ENCODE peak calls at places on chromosomes 13 and 19, in ten cellular contexts. One of them, this sample, is unnamed.

GRCh38 chr13:76148374-76148773 is 512.2 kb downstream of the LMO7 start:
- DNase-seq in tibial artery: no peak
- DNase-seq in fibroblast of lung: no peak
- DNase-seq in aorta: no peak
- DNase-seq in SK-N-SH: no peak
- DNase-seq in lower lobe of right lung: no peak
- DNase-seq in CD4-positive, CD25-positive, alpha-beta regulatory T cell: no peak
- DNase-seq in cardiac muscle cell: no peak
- DNase-seq in pancreas: no peak
- DNase-seq in mesenchymal stem cell: no peak
- DNase-seq in this sample: no peak

GRCh38 chr13:19713186-19713965 is 69.4 kb downstream of the PSPC1 start:
- DNase-seq in aorta: no peak
- DNase-seq in cardiac muscle cell: peak; percentile 9
- DNase-seq in tibial artery: no peak
- DNase-seq in pancreas: no peak
- DNase-seq in lower lobe of right lung: no peak
- DNase-seq in fibroblast of lung: peak; percentile 83
- DNase-seq in SK-N-SH: no peak
- DNase-seq in mesenchymal stem cell: peak; percentile 90
- DNase-seq in CD4-positive, CD25-positive, alpha-beta regulatory T cell: no peak
- DNase-seq in this sample: no peak

GRCh38 chr13:20877902-20878301 is 24.6 kb downstream of the XPO4 start:
- DNase-seq in tibial artery: no peak
- DNase-seq in aorta: no peak
- DNase-seq in lower lobe of right lung: no peak
- DNase-seq in pancreas: no peak
- DNase-seq in mesenchymal stem cell: no peak
- DNase-seq in SK-N-SH: no peak
- DNase-seq in fibroblast of lung: no peak
- DNase-seq in CD4-positive, CD25-positive, alpha-beta regulatory T cell: no peak
- DNase-seq in cardiac muscle cell: no peak
- DNase-seq in this sample: no peak

GRCh38 chr13:52450012-52450792 is at the start of gene VPS36:
- DNase-seq in fibroblast of lung: peak; percentile 94
- DNase-seq in cardiac muscle cell: peak; percentile 99
- DNase-seq in tibial artery: peak; percentile 92
- DNase-seq in SK-N-SH: peak; percentile 97
- DNase-seq in CD4-positive, CD25-positive, alpha-beta regulatory T cell: peak; percentile 88
- DNase-seq in pancreas: peak; percentile 92
- DNase-seq in lower lobe of right lung: peak; percentile 98
- DNase-seq in aorta: peak; percentile 99
- DNase-seq in mesenchymal stem cell: peak; percentile 92
- DNase-seq in this sample: peak; percentile 95

GRCh38 chr13:27379694-27380596 is 44.5 kb upstream of the GTF3A start:
- DNase-seq in mesenchymal stem cell: peak; percentile 67
- DNase-seq in fibroblast of lung: no peak
- DNase-seq in cardiac muscle cell: peak; percentile 69
- DNase-seq in pancreas: peak; percentile 74
- DNase-seq in SK-N-SH: peak; percentile 69
- DNase-seq in tibial artery: peak; percentile 35
- DNase-seq in aorta: peak; percentile 81
- DNase-seq in lower lobe of right lung: no peak
- DNase-seq in CD4-positive, CD25-positive, alpha-beta regulatory T cell: peak; percentile 21
- DNase-seq in this sample: no peak

GRCh38 chr19:10271543-10272086 is 695 bp downstream of the ICAM1 start:
- DNase-seq in tibial artery: no peak
- DNase-seq in pancreas: peak; percentile 40
- DNase-seq in cardiac muscle cell: no peak
- DNase-seq in SK-N-SH: peak; percentile 34
- DNase-seq in CD4-positive, CD25-positive, alpha-beta regulatory T cell: peak; percentile 36
- DNase-seq in mesenchymal stem cell: peak; percentile 85
- DNase-seq in fibroblast of lung: no peak
- DNase-seq in lower lobe of right lung: no peak
- DNase-seq in aorta: no peak
- DNase-seq in this sample: no peak

GRCh38 chr19:57934820-57935665 is at the start of gene ZNF418:
- DNase-seq in fibroblast of lung: peak; percentile 89
- DNase-seq in pancreas: peak; percentile 76
- DNase-seq in cardiac muscle cell: peak; percentile 89
- DNase-seq in CD4-positive, CD25-positive, alpha-beta regulatory T cell: peak; percentile 3
- DNase-seq in mesenchymal stem cell: peak; percentile 88
- DNase-seq in SK-N-SH: no peak
- DNase-seq in tibial artery: peak; percentile 29
- DNase-seq in aorta: no peak
- DNase-seq in lower lobe of right lung: peak; percentile 47
- DNase-seq in this sample: no peak

GRCh38 chr13:94435604-94436226 is 43.8 kb downstream of the DCT start:
- DNase-seq in tibial artery: no peak
- DNase-seq in aorta: no peak
- DNase-seq in cardiac muscle cell: peak; percentile 57
- DNase-seq in SK-N-SH: peak; percentile 60
- DNase-seq in pancreas: no peak
- DNase-seq in mesenchymal stem cell: peak; percentile 59
- DNase-seq in fibroblast of lung: peak; percentile 80
- DNase-seq in lower lobe of right lung: no peak
- DNase-seq in CD4-positive, CD25-positive, alpha-beta regulatory T cell: no peak
- DNase-seq in this sample: no peak

GRCh38 chr13:77323858-77324257 is 3.0 kb downstream of the MYCBP2 start:
- DNase-seq in fibroblast of lung: no peak
- DNase-seq in SK-N-SH: no peak
- DNase-seq in CD4-positive, CD25-positive, alpha-beta regulatory T cell: no peak
- DNase-seq in aorta: no peak
- DNase-seq in cardiac muscle cell: no peak
- DNase-seq in pancreas: no peak
- DNase-seq in lower lobe of right lung: no peak
- DNase-seq in tibial artery: no peak
- DNase-seq in mesenchymal stem cell: no peak
- DNase-seq in this sample: no peak

GRCh38 chr13:59463023-59463422 is 700.7 kb downstream of the DIAPH3 start:
- DNase-seq in pancreas: no peak
- DNase-seq in SK-N-SH: peak; percentile 57
- DNase-seq in cardiac muscle cell: no peak
- DNase-seq in aorta: no peak
- DNase-seq in CD4-positive, CD25-positive, alpha-beta regulatory T cell: no peak
- DNase-seq in mesenchymal stem cell: no peak
- DNase-seq in fibroblast of lung: no peak
- DNase-seq in lower lobe of right lung: no peak
- DNase-seq in tibial artery: no peak
- DNase-seq in this sample: no peak

GRCh38 chr19:1406818-1407661 is at the start of gene DAZAP1:
- DNase-seq in CD4-positive, CD25-positive, alpha-beta regulatory T cell: peak; percentile 98
- DNase-seq in pancreas: peak; percentile 97
- DNase-seq in fibroblast of lung: peak; percentile 98
- DNase-seq in lower lobe of right lung: peak; percentile 100
- DNase-seq in tibial artery: peak; percentile 98
- DNase-seq in SK-N-SH: peak; percentile 98
- DNase-seq in mesenchymal stem cell: peak; percentile 97
- DNase-seq in aorta: peak; percentile 100
- DNase-seq in cardiac muscle cell: peak; percentile 99
- DNase-seq in this sample: peak; percentile 98

GRCh38 chr13:24338721-24339120 is 29.3 kb downstream of the C1QTNF9 start:
- DNase-seq in fibroblast of lung: no peak
- DNase-seq in pancreas: no peak
- DNase-seq in tibial artery: no peak
- DNase-seq in cardiac muscle cell: no peak
- DNase-seq in SK-N-SH: no peak
- DNase-seq in mesenchymal stem cell: no peak
- DNase-seq in lower lobe of right lung: no peak
- DNase-seq in aorta: no peak
- DNase-seq in CD4-positive, CD25-positive, alpha-beta regulatory T cell: no peak
- DNase-seq in this sample: no peak

GRCh38 chr13:24340608-24340955 is 31.2 kb downstream of the C1QTNF9 start:
- DNase-seq in tibial artery: no peak
- DNase-seq in CD4-positive, CD25-positive, alpha-beta regulatory T cell: no peak
- DNase-seq in pancreas: no peak
- DNase-seq in aorta: no peak
- DNase-seq in lower lobe of right lung: no peak
- DNase-seq in SK-N-SH: no peak
- DNase-seq in cardiac muscle cell: no peak
- DNase-seq in mesenchymal stem cell: no peak
- DNase-seq in fibroblast of lung: no peak
- DNase-seq in this sample: no peak

GRCh38 chr13:24339937-24340607 is 30.7 kb downstream of the C1QTNF9 start:
- DNase-seq in SK-N-SH: no peak
- DNase-seq in aorta: no peak
- DNase-seq in mesenchymal stem cell: no peak
- DNase-seq in fibroblast of lung: no peak
- DNase-seq in CD4-positive, CD25-positive, alpha-beta regulatory T cell: no peak
- DNase-seq in cardiac muscle cell: no peak
- DNase-seq in lower lobe of right lung: no peak
- DNase-seq in pancreas: no peak
- DNase-seq in tibial artery: no peak
- DNase-seq in this sample: no peak

DNA sequence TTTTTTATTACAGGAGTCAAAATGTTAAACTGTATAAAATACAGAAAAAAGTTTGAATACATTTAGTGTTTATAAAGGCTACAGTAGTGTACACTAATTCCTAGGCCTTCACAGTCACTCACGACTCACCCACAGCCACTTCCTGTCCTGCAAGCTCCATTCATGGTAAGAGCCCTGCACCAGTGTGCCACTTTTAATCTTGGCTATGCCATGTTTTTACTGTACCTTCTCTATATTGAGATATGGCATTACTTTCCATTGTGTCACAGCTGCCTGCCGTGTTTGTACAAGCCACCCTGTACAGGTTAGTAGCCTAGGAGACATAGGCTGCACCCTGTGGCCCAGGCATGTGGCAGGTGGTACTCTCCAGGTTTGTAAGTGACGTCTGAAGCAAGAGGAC is 32.1 kb downstream of the C1QTNF9 start:
- DNase-seq in CD4-positive, CD25-positive, alpha-beta regulatory T cell: no peak
- DNase-seq in fibroblast of lung: peak; percentile 7
- DNase-seq in mesenchymal stem cell: peak; percentile 1
- DNase-seq in aorta: no peak
- DNase-seq in pancreas: no peak
- DNase-seq in SK-N-SH: no peak
- DNase-seq in lower lobe of right lung: no peak
- DNase-seq in tibial artery: no peak
- DNase-seq in cardiac muscle cell: no peak
- DNase-seq in this sample: no peak
- H3K27ac ChIP-seq in CD4-positive, CD25-positive, alpha-beta regulatory T cell: no peak overlapping the region
- H3K27ac ChIP-seq in fibroblast of lung: no peak overlapping the region
- H3K27ac ChIP-seq in mesenchymal stem cell: no peak overlapping the region
- H3K27ac ChIP-seq in aorta: no peak overlapping the region
- H3K27ac ChIP-seq in pancreas: no peak overlapping the region
- H3K27ac ChIP-seq in SK-N-SH: no peak overlapping the region
- H3K27ac ChIP-seq in lower lobe of right lung: no peak overlapping the region
- H3K27ac ChIP-seq in tibial artery: no peak overlapping the region
- H3K27ac ChIP-seq in cardiac muscle cell: no peak overlapping the region
- H3K27ac ChIP-seq in this sample: no peak overlapping the region

DNA sequence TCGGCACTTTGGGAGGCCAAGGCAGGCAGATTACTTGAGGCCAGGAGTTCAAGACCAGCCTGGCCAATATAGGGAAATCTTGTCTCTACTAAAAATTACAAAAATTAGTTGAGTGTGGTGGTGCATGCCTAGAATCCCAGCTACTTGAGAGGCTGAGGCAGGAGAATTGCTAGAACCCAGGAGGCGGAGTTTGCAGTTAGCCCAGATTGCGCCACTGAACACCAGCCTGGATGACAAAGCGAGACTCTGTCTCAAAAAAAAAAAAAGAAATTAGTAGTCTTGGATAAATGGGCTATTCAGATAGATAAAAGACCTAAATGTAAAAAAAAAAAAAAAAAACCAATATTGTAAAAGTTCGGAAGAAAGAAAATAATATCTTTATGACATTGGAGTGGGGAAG is 26.8 kb upstream of the RNASEH2B start:
- DNase-seq in pancreas: no peak
- DNase-seq in cardiac muscle cell: no peak
- DNase-seq in lower lobe of right lung: no peak
- DNase-seq in fibroblast of lung: no peak
- DNase-seq in CD4-positive, CD25-positive, alpha-beta regulatory T cell: no peak
- DNase-seq in mesenchymal stem cell: no peak
- DNase-seq in tibial artery: no peak
- DNase-seq in SK-N-SH: no peak
- DNase-seq in aorta: no peak
- DNase-seq in this sample: no peak
- H3K27ac ChIP-seq in pancreas: no peak overlapping the region
- H3K27ac ChIP-seq in cardiac muscle cell: no peak overlapping the region
- H3K27ac ChIP-seq in lower lobe of right lung: no peak overlapping the region
- H3K27ac ChIP-seq in fibroblast of lung: no peak overlapping the region
- H3K27ac ChIP-seq in CD4-positive, CD25-positive, alpha-beta regulatory T cell: no peak overlapping the region
- H3K27ac ChIP-seq in mesenchymal stem cell: no peak overlapping the region
- H3K27ac ChIP-seq in tibial artery: no peak overlapping the region
- H3K27ac ChIP-seq in SK-N-SH: no peak overlapping the region
- H3K27ac ChIP-seq in aorta: no peak overlapping the region
- H3K27ac ChIP-seq in this sample: no peak overlapping the region

GRCh38 chr13:54445865-54446264 is 1417.3 kb downstream of the OLFM4 start:
- DNase-seq in fibroblast of lung: no peak
- DNase-seq in aorta: no peak
- DNase-seq in CD4-positive, CD25-positive, alpha-beta regulatory T cell: no peak
- DNase-seq in cardiac muscle cell: no peak
- DNase-seq in pancreas: no peak
- DNase-seq in SK-N-SH: no peak
- DNase-seq in mesenchymal stem cell: no peak
- DNase-seq in tibial artery: no peak
- DNase-seq in lower lobe of right lung: no peak
- DNase-seq in this sample: no peak

GRCh38 chr13:54445453-54445852 is 1416.8 kb downstream of the OLFM4 start:
- DNase-seq in lower lobe of right lung: no peak
- DNase-seq in tibial artery: no peak
- DNase-seq in SK-N-SH: no peak
- DNase-seq in pancreas: no peak
- DNase-seq in CD4-positive, CD25-positive, alpha-beta regulatory T cell: no peak
- DNase-seq in aorta: no peak
- DNase-seq in cardiac muscle cell: no peak
- DNase-seq in fibroblast of lung: no peak
- DNase-seq in mesenchymal stem cell: no peak
- DNase-seq in this sample: no peak

GRCh38 chr13:54449922-54450321 is 1421.3 kb downstream of the OLFM4 start:
- DNase-seq in mesenchymal stem cell: no peak
- DNase-seq in aorta: no peak
- DNase-seq in tibial artery: no peak
- DNase-seq in fibroblast of lung: no peak
- DNase-seq in cardiac muscle cell: no peak
- DNase-seq in CD4-positive, CD25-positive, alpha-beta regulatory T cell: no peak
- DNase-seq in lower lobe of right lung: no peak
- DNase-seq in SK-N-SH: peak; percentile 11
- DNase-seq in pancreas: no peak
- DNase-seq in this sample: no peak
- H3K27ac ChIP-seq in mesenchymal stem cell: no peak overlapping the region
- H3K27ac ChIP-seq in aorta: no peak overlapping the region
- H3K27ac ChIP-seq in tibial artery: no peak overlapping the region
- H3K27ac ChIP-seq in fibroblast of lung: no peak overlapping the region
- H3K27ac ChIP-seq in cardiac muscle cell: no peak overlapping the region
- H3K27ac ChIP-seq in CD4-positive, CD25-positive, alpha-beta regulatory T cell: no peak overlapping the region
- H3K27ac ChIP-seq in lower lobe of right lung: no peak overlapping the region
- H3K27ac ChIP-seq in SK-N-SH: no peak overlapping the region
- H3K27ac ChIP-seq in pancreas: no peak overlapping the region
- H3K27ac ChIP-seq in this sample: no peak overlapping the region

DNA sequence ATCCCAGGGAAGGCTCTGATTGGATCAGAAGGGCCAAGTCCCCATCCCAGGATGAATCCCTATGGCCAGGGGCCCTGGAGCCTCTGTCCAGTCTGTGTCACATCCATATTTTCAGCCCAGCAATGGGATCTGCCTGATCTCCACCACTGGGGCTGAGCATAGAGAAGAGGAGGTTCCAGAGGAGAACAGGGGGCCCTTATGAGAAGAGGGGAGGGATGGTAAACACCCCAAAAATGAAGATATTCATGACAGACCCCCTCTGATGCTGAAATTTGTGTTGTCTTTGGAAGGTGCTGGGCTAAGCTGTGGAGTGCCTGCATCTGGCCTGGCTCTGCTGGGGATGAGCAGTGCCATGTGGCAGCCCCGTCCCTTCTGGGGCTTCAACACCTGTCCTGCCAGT is 14.5 kb downstream of the KLHL26 start:
- DNase-seq in fibroblast of lung: no peak
- DNase-seq in lower lobe of right lung: no peak
- DNase-seq in CD4-positive, CD25-positive, alpha-beta regulatory T cell: no peak
- DNase-seq in aorta: no peak
- DNase-seq in cardiac muscle cell: no peak
- DNase-seq in tibial artery: no peak
- DNase-seq in pancreas: no peak
- DNase-seq in mesenchymal stem cell: no peak
- DNase-seq in SK-N-SH: no peak
- DNase-seq in this sample: no peak
- H3K27ac ChIP-seq in fibroblast of lung: peak overlapping the region; percentile 99
- H3K27ac ChIP-seq in lower lobe of right lung: peak overlapping the region; percentile 80
- H3K27ac ChIP-seq in CD4-positive, CD25-positive, alpha-beta regulatory T cell: no peak overlapping the region
- H3K27ac ChIP-seq in aorta: peak overlapping the region; percentile 9
- H3K27ac ChIP-seq in cardiac muscle cell: no peak overlapping the region
- H3K27ac ChIP-seq in tibial artery: peak overlapping the region; percentile 99
- H3K27ac ChIP-seq in pancreas: no peak overlapping the region
- H3K27ac ChIP-seq in mesenchymal stem cell: no peak overlapping the region
- H3K27ac ChIP-seq in SK-N-SH: no peak overlapping the region
- H3K27ac ChIP-seq in this sample: peak overlapping the region; percentile 98